ENCODE peak calls at places on chromosomes 11 and 22, in seven cellular contexts. F is IMR-90, I is mesenchymal stem cell, H is H9, U is mesendoderm, D is H1, L is trophoblast cell. Q is an unnamed sample.

GRCh38 chr11:69215784-69216415 is 60.2 kb downstream of the SMIM38 start:
- DNase-seq in F (peak), I (peak), H (peak), U (no peak), D (no peak), L (no peak), Q (no peak)

GRCh38 chr11:14127679-14128078 is 165.2 kb downstream of the SPON1 start:
- DNase-seq in F (no peak), I (no peak), H (no peak), U (no peak), D (no peak), L (no peak), Q (no peak)

GRCh38 chr11:62842171-62842717 is 2.9 kb upstream of the WDR74 start:
- DNase-seq in F (no peak), I (no peak), H (peak), U (no peak), D (no peak), L (no peak), Q (no peak)

GRCh38 chr22:33766056-33766455 is 154.2 kb downstream of the LARGE1 start:
- DNase-seq in F (no peak), I (no peak), H (no peak), U (no peak), D (no peak), L (no peak), Q (no peak)

GRCh38 chr11:71333473-71333872 is 81.1 kb upstream of the SHANK2 start:
- DNase-seq in F (no peak), I (no peak), H (no peak), U (peak), D (no peak), L (no peak), Q (no peak)

GRCh38 chr11:82676483-82677094 is 57.1 kb downstream of the FAM181B start:
- DNase-seq in F (no peak), I (no peak), H (no peak), U (no peak), D (no peak), L (no peak), Q (no peak)

GRCh38 chr11:34263462-34264186 is 94.2 kb downstream of the ABTB2 start:
- DNase-seq in F (peak), I (peak), H (peak), U (peak), D (no peak), L (peak), Q (no peak)

GRCh38 chr11:3894128-3894731 is 38.8 kb downstream of the STIM1 start:
- DNase-seq in F (peak), I (peak), H (no peak), U (no peak), D (no peak), L (peak), Q (no peak)

GRCh38 chr11:63489879-63490278 is 1.1 kb downstream of the PLAAT5 start:
- DNase-seq in F (no peak), I (no peak), H (peak), U (peak), D (no peak), L (no peak), Q (no peak)

GRCh38 chr11:20337526-20338154 is 25.9 kb upstream of the HTATIP2 start:
- DNase-seq in F (peak), I (peak), H (peak), U (peak), D (no peak), L (no peak), Q (peak)

GRCh38 chr22:43884600-43885318 is 7.1 kb downstream of the PNPLA5 start:
- DNase-seq in F (peak), I (peak), H (peak), U (peak), D (no peak), L (no peak), Q (peak)

GRCh38 chr11:79414644-79415317 is 26.0 kb downstream of the TENM4 start:
- DNase-seq in F (peak), I (peak), H (no peak), U (no peak), D (no peak), L (no peak), Q (no peak)

GRCh38 chr22:50308986-50309600 is 1.6 kb upstream of the PLXNB2 start:
- DNase-seq in F (no peak), I (peak), H (no peak), U (no peak), D (no peak), L (no peak), Q (no peak)

GRCh38 chr11:62857541-62857982 is 18.2 kb upstream of the WDR74 start:
- DNase-seq in F (peak), I (peak), H (no peak), U (no peak), D (no peak), L (peak), Q (no peak)

GRCh38 chr11:42901084-42901483 is 410.7 kb upstream of the API5 start:
- DNase-seq in F (no peak), I (no peak), H (no peak), U (no peak), D (no peak), L (no peak), Q (no peak)

GRCh38 chr11:113862430-113862829 is 12.9 kb downstream of the USP28 start:
- DNase-seq in F (peak), I (peak), H (no peak), U (peak), D (no peak), L (peak), Q (no peak)

GRCh38 chr11:32987851-32988250 is 27.8 kb upstream of the DEPDC7 start:
- DNase-seq in F (no peak), I (no peak), H (peak), U (peak), D (no peak), L (peak), Q (no peak)

DNA sequence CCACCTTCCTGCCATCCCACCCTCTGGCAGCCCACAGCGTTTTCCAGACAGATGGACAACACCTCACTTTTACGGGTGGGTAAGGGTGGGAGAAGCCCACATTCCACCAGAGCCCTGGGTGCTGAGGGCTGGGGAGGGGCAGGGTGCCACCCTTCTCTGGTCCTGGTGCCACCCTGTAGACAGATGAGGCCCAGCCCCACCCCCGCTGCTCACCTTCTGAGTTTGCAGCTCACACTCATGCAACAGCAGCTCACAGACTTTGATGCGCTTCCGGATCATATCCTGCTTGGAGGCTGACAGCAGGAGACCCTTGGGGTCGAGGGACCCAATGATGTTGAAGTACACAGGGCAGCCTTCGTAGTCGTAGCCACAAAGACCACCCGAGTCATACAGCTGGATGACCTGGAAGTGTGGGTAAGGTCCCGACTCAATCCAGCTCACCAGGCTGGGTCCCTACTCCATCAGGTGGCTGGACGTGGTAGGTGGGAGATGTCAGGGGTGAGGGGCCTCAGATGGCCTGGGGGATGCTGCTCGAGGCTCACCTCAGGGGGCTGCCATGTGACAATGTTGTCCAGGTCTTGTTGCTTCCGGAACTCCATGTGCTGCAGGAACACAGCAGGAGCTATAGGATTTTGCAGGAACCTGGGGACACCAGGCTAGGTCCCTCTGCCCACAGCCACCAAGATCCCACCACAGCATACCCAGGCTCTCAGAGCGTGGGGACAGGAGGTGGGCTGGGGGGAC is 10.3 kb downstream of the SEC14L4 start:
- DNase-seq in F (no peak), I (no peak), H (no peak), U (no peak), D (no peak), L (no peak), Q (no peak)
- H2AK5ac ChIP-seq in F (no peak), I (no peak), H (no peak), U (no peak), D (no peak), L (no peak), Q (no peak)

GRCh38 chr22:25777411-25777810 is 35.4 kb downstream of the MYO18B start:
- DNase-seq in F (no peak), I (no peak), H (no peak), U (no peak), D (no peak), L (no peak), Q (no peak)

GRCh38 chr22:25775501-25775900 is 33.5 kb downstream of the MYO18B start:
- DNase-seq in F (peak), I (peak), H (peak), U (peak), D (no peak), L (no peak), Q (peak)

GRCh38 chr22:25777870-25778269 is 35.9 kb downstream of the MYO18B start:
- DNase-seq in F (peak), I (peak), H (no peak), U (no peak), D (no peak), L (no peak), Q (no peak)

GRCh38 chr22:25772288-25772687 is 30.3 kb downstream of the MYO18B start:
- DNase-seq in F (no peak), I (no peak), H (no peak), U (no peak), D (no peak), L (no peak), Q (no peak)

DNA sequence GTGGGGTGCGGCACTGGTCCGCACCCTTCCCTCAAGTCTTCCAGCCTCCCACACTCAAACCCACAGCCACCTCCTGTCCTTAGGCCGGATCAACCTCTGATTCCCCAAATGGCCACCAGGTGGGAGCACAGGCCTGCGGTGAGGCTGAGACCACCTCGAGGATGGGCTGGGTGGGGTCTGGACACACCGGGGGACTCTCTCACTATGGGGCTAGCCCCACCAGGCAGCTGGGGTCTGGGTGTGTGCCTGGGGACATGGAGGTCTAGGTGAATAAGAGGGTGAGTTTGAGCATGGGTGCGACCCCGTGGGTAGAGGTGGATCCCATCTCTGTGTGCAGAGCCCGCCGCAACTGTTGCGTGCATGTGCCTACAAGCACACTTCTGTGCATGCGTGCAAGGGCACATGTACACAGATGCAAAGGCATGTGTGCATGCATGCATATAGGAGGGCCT is 32.6 kb downstream of the MYO18B start:
- DNase-seq in F (no peak), I (no peak), H (peak), U (peak), D (no peak), L (no peak), Q (peak)
- H2AK5ac ChIP-seq in F (no peak), I (no peak), H (no peak), U (no peak), D (no peak), L (no peak), Q (no peak)

GRCh38 chr22:38788016-38788415 is 5.9 kb downstream of the DNAL4 start:
- DNase-seq in F (peak), I (peak), H (no peak), U (no peak), D (no peak), L (no peak), Q (no peak)
- H2AK5ac ChIP-seq in F (peak), I (no peak), H (no peak), U (no peak), D (no peak), L (no peak), Q (no peak)

DNA sequence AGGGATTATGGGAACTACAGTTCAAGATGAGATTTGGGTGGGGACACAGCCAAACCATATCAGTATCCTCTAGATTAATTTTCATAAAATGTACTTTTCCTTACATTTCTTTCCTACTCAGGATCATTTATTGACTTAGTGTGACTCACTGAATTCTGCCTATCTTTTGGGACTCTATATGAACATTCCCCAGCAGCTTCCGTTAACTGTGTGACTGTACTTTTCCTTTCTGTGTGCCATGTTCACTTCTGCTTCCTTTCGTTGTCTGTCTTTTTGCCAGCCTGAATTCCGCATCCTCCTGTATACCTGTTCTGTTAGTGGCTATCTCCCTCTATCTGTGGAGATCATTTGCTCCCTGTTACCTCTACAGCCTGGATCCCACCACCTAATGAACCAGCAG is 48.8 kb downstream of the SPECC1L start:
- DNase-seq in F (peak), I (no peak), H (no peak), U (no peak), D (no peak), L (no peak), Q (no peak)
- H2AK5ac ChIP-seq in F (no peak), I (no peak), H (no peak), U (no peak), D (no peak), L (no peak), Q (no peak)

GRCh38 chr11:820655-821512 is 2.2 kb downstream of the PNPLA2 start:
- DNase-seq in F (peak), I (peak), H (no peak), U (no peak), D (no peak), L (peak), Q (no peak)

GRCh38 chr11:821513-822371 is 3.0 kb downstream of the PNPLA2 start:
- DNase-seq in F (no peak), I (no peak), H (no peak), U (no peak), D (no peak), L (no peak), Q (no peak)

GRCh38 chr11:818396-819128 is at the start of gene PNPLA2:
- DNase-seq in F (no peak), I (no peak), H (no peak), U (no peak), D (no peak), L (no peak), Q (no peak)

GRCh38 chr11:819943-820649 is 1.4 kb downstream of the PNPLA2 start:
- DNase-seq in F (peak), I (peak), H (peak), U (peak), D (no peak), L (peak), Q (no peak)

GRCh38 chr11:819129-819931 is 616 bp downstream of the PNPLA2 start:
- DNase-seq in F (peak), I (peak), H (peak), U (peak), D (no peak), L (peak), Q (peak)
- H2AK5ac ChIP-seq in F (peak), I (peak), H (no peak), U (no peak), D (no peak), L (peak), Q (peak)

GRCh38 chr11:57818812-57819211 is 57.2 kb downstream of the CTNND1 start:
- DNase-seq in F (no peak), I (no peak), H (no peak), U (no peak), D (no peak), L (no peak), Q (no peak)
- H2AK5ac ChIP-seq in F (no peak), I (no peak), H (no peak), U (no peak), D (no peak), L (no peak), Q (no peak)

GRCh38 chr22:37569921-37570660 is 9.8 kb downstream of the LGALS2 start:
- DNase-seq in F (no peak), I (no peak), H (peak), U (peak), D (no peak), L (no peak), Q (no peak)

GRCh38 chr22:37568448-37569008 is 8.2 kb downstream of the CDC42EP1 start:
- DNase-seq in F (no peak), I (no peak), H (peak), U (peak), D (no peak), L (no peak), Q (no peak)

GRCh38 chr22:37570661-37570976 is 9.3 kb downstream of the LGALS2 start:
- DNase-seq in F (no peak), I (no peak), H (peak), U (no peak), D (no peak), L (no peak), Q (no peak)

GRCh38 chr22:37567991-37568390 is 7.7 kb downstream of the CDC42EP1 start:
- DNase-seq in F (no peak), I (no peak), H (peak), U (no peak), D (no peak), L (no peak), Q (no peak)

GRCh38 chr22:37569009-37569920 is 9.0 kb downstream of the CDC42EP1 start:
- DNase-seq in F (no peak), I (no peak), H (peak), U (peak), D (no peak), L (peak), Q (no peak)
- H2AK5ac ChIP-seq in F (no peak), I (peak), H (no peak), U (peak), D (no peak), L (peak), Q (peak)

Q was measured in neuronal stem cell.